ENCODE peak calls at places on chromosomes 7 and 10, in seven cellular contexts. H is immature natural killer cell, M is RPMI7951, T is colonic mucosa, D is AG08395, K is Right ventricle myocardium superior, I is A549. V is an unnamed sample.

GRCh38 chr10:37816290-37816689 is 41.1 kb downstream of the ZNF248 start:
- DNase-seq in H (no peak), M (no peak), T (no peak), D (no peak), K (no peak), I (no peak), V (no peak)

GRCh38 chr10:60611291-60611747 is 167.0 kb upstream of the CDK1 start:
- DNase-seq in H (no peak), M (peak; percentile 72), T (no peak), D (peak; percentile 71), K (no peak), I (peak; percentile 31), V (peak; percentile 43)

GRCh38 chr10:117619200-117619599 is 76.7 kb downstream of the EMX2 start:
- DNase-seq in H (no peak), M (no peak), T (no peak), D (no peak), K (no peak), I (no peak), V (no peak)

GRCh38 chr7:70504254-70504653 is 627.7 kb upstream of the GALNT17 start:
- DNase-seq in H (no peak), M (no peak), T (no peak), D (no peak), K (no peak), I (no peak), V (no peak)

GRCh38 chr7:10474048-10474447 is 499.6 kb upstream of the PHF14 start:
- DNase-seq in H (no peak), M (no peak), T (no peak), D (no peak), K (no peak), I (no peak), V (peak; percentile 31)

GRCh38 chr7:75617634-75618234 is 121.0 kb downstream of the HIP1 start:
- DNase-seq in H (peak; percentile 81), M (peak; percentile 84), T (peak; percentile 34), D (no peak), K (peak; percentile 85), I (no peak), V (no peak)

GRCh38 chr7:919114-919442 is 35.4 kb downstream of the ADAP1 start:
- DNase-seq in H (no peak), M (no peak), T (no peak), D (no peak), K (no peak), I (no peak), V (no peak)

GRCh38 chr7:130489140-130489967 is 2.5 kb upstream of the MEST start:
- DNase-seq in H (no peak), M (peak; percentile 85), T (no peak), D (no peak), K (no peak), I (no peak), V (no peak)

GRCh38 chr10:130744631-130745030 is 566.9 kb downstream of the TCERG1L start:
- DNase-seq in H (no peak), M (no peak), T (no peak), D (no peak), K (no peak), I (no peak), V (no peak)

GRCh38 chr7:2106920-2107319 is 125.8 kb downstream of the MAD1L1 start:
- DNase-seq in H (no peak), M (peak; percentile 94), T (no peak), D (no peak), K (peak; percentile 61), I (no peak), V (no peak)

GRCh38 chr7:749121-749520 is 22.0 kb upstream of the PRKAR1B start:
- DNase-seq in H (no peak), M (no peak), T (no peak), D (no peak), K (peak; percentile 67), I (no peak), V (no peak)

GRCh38 chr10:95906675-95907453 is 911 bp upstream of the CC2D2B start:
- DNase-seq in H (peak; percentile 2), M (peak; percentile 59), T (peak; percentile 63), D (peak; percentile 45), K (peak; percentile 41), I (peak; percentile 40), V (peak; percentile 61)

GRCh38 chr7:123811056-123811455 is 33.9 kb upstream of the HYAL4 start:
- DNase-seq in H (no peak), M (no peak), T (no peak), D (no peak), K (no peak), I (no peak), V (no peak)

GRCh38 chr7:79317728-79318127 is 135.7 kb downstream of the MAGI2 start:
- DNase-seq in H (no peak), M (peak; percentile 28), T (no peak), D (peak; percentile 77), K (no peak), I (peak; percentile 46), V (peak; percentile 96)

GRCh38 chr10:128055061-128055868 is 71.0 kb downstream of the MKI67 start:
- DNase-seq in H (no peak), M (no peak), T (no peak), D (no peak), K (no peak), I (no peak), V (no peak)

GRCh38 chr10:88048312-88048711 is 184.9 kb downstream of the PTEN start:
- DNase-seq in H (no peak), M (no peak), T (no peak), D (no peak), K (no peak), I (no peak), V (no peak)

GRCh38 chr7:151059362-151060112 is at the start of gene SLC4A2:
- DNase-seq in H (peak; percentile 77), M (peak; percentile 78), T (peak; percentile 83), D (peak; percentile 90), K (peak; percentile 88), I (peak; percentile 90), V (peak; percentile 75)

GRCh38 chr7:91083855-91084644 is 180.2 kb upstream of the FZD1 start:
- DNase-seq in H (no peak), M (peak; percentile 27), T (no peak), D (peak; percentile 14), K (peak; percentile 57), I (no peak), V (no peak)

GRCh38 chr10:68348265-68348741 is 15.6 kb upstream of the PBLD start:
- DNase-seq in H (peak; percentile 42), M (peak; percentile 50), T (peak; percentile 58), D (peak; percentile 59), K (no peak), I (peak; percentile 44), V (peak; percentile 46)

GRCh38 chr7:6271091-6271658 is 1.2 kb downstream of the CYTH3 start:
- DNase-seq in H (peak; percentile 45), M (peak; percentile 75), T (peak; percentile 61), D (peak; percentile 71), K (peak; percentile 77), I (peak; percentile 92), V (peak; percentile 64)

GRCh38 chr7:88758355-88759215 is 915 bp upstream of the ZNF804B start:
- DNase-seq in H (no peak), M (no peak), T (no peak), D (peak; percentile 25), K (peak; percentile 55), I (no peak), V (no peak)

GRCh38 chr10:82564353-82565218 is 689.6 kb downstream of the NRG3 start:
- DNase-seq in H (no peak), M (no peak), T (no peak), D (no peak), K (no peak), I (peak; percentile 10), V (no peak)

GRCh38 chr7:32299133-32299702 is 191.0 kb downstream of the LSM5 start:
- DNase-seq in H (no peak), M (peak; percentile 32), T (no peak), D (no peak), K (peak; percentile 85), I (peak; percentile 22), V (no peak)

GRCh38 chr10:90602815-90603600 is 254.8 kb downstream of the HTR7 start:
- DNase-seq in H (no peak), M (peak; percentile 83), T (no peak), D (no peak), K (no peak), I (no peak), V (peak; percentile 53)

GRCh38 chr7:42091461-42092229 is 145.4 kb downstream of the GLI3 start:
- DNase-seq in H (no peak), M (no peak), T (no peak), D (no peak), K (no peak), I (no peak), V (no peak)

GRCh38 chr7:41316410-41316809 is 386.5 kb downstream of the INHBA start:
- DNase-seq in H (no peak), M (no peak), T (peak; percentile 46), D (no peak), K (no peak), I (no peak), V (no peak)

GRCh38 chr7:142494021-142494420 is 236.2 kb upstream of the PRSS58 start:
- DNase-seq in H (no peak), M (no peak), T (no peak), D (no peak), K (no peak), I (no peak), V (no peak)

GRCh38 chr7:148114807-148115206 is 475.8 kb upstream of the C7orf33 start:
- DNase-seq in H (no peak), M (no peak), T (no peak), D (no peak), K (no peak), I (no peak), V (no peak)

GRCh38 chr10:130924138-130924819 is 387.2 kb downstream of the TCERG1L start:
- DNase-seq in H (peak; percentile 5), M (no peak), T (no peak), D (no peak), K (no peak), I (no peak), V (no peak)

GRCh38 chr7:94908204-94909022 is 1.0 kb downstream of the PPP1R9A start:
- DNase-seq in H (peak; percentile 6), M (no peak), T (peak; percentile 43), D (peak; percentile 11), K (peak; percentile 44), I (peak; percentile 57), V (no peak)

GRCh38 chr7:44460325-44460724 is 30.1 kb downstream of the NUDCD3 start:
- DNase-seq in H (peak; percentile 88), M (peak; percentile 42), T (no peak), D (no peak), K (no peak), I (no peak), V (no peak)

GRCh38 chr7:47474211-47474936 is 107.5 kb downstream of the TNS3 start:
- DNase-seq in H (no peak), M (no peak), T (no peak), D (no peak), K (no peak), I (no peak), V (no peak)

GRCh38 chr7:33939121-33939520 is 33.8 kb downstream of the BMPER start:
- DNase-seq in H (no peak), M (no peak), T (no peak), D (no peak), K (no peak), I (no peak), V (no peak)

GRCh38 chr10:100020883-100021248 is 11.1 kb upstream of the DNMBP start:
- DNase-seq in H (no peak), M (no peak), T (no peak), D (no peak), K (no peak), I (no peak), V (no peak)

GRCh38 chr7:75696263-75697037 is 42.3 kb downstream of the HIP1 start:
- DNase-seq in H (no peak), M (no peak), T (no peak), D (no peak), K (no peak), I (no peak), V (no peak)

GRCh38 chr7:99562832-99563231 is 4.4 kb downstream of the ZNF655 start:
- DNase-seq in H (no peak), M (peak; percentile 99), T (peak; percentile 31), D (peak; percentile 96), K (no peak), I (peak; percentile 97), V (peak; percentile 99)

GRCh38 chr7:28937103-28937502 is 21.0 kb downstream of the TRIL start:
- DNase-seq in H (no peak), M (no peak), T (no peak), D (no peak), K (no peak), I (no peak), V (no peak)

V was measured in HCEC 1CT.